ENCODE peak calls at places on chromosomes 5 and 9, in ten cellular contexts. B is A549, R is Peyer's patch, I is IMR-90, H is K562, O is gastrocnemius medialis, E is HCT116, N is erythroblast, M is breast epithelium, W is adrenal gland. L is an unnamed sample.

GRCh38 chr5:88680253-88681132 is 202.5 kb downstream of the MEF2C start:
- DNase-seq in E (peak), B (peak), H (peak), O (peak), I (peak), M (no peak), W (peak), R (peak), N (peak), L (peak)

GRCh38 chr9:80679920-80680319 is 1009.4 kb downstream of the TLE1 start:
- DNase-seq in O (no peak), W (no peak), H (no peak), M (no peak), I (no peak), R (no peak), B (no peak), N (no peak), E (no peak), L (no peak)

GRCh38 chr9:115675834-115676233 is 477.8 kb upstream of the PAPPA start:
- DNase-seq in I (no peak), M (no peak), E (no peak), B (no peak), W (no peak), R (no peak), N (no peak), O (no peak), H (no peak), L (no peak)

GRCh38 chr5:132510076-132510475 is 19.5 kb upstream of the IRF1 start:
- DNase-seq in N (no peak), I (peak), B (no peak), O (no peak), E (no peak), R (no peak), M (no peak), H (no peak), W (no peak), L (no peak)

GRCh38 chr5:135222771-135223170 is 176.3 kb downstream of the MACROH2A1 start:
- DNase-seq in O (no peak), R (peak), E (no peak), H (no peak), N (no peak), I (no peak), B (no peak), M (no peak), W (no peak), L (no peak)

GRCh38 chr9:137139468-137140150 is 655 bp downstream of the GRIN1 start:
- DNase-seq in M (no peak), B (no peak), E (no peak), R (no peak), H (no peak), N (no peak), O (no peak), W (no peak), I (no peak), L (peak)

GRCh38 chr9:21558627-21559401 is 76.7 kb upstream of the IFNE start:
- DNase-seq in R (no peak), N (no peak), O (no peak), M (no peak), E (no peak), I (peak), W (no peak), B (peak), H (no peak), L (peak)

GRCh38 chr9:79764377-79764776 is 192.6 kb downstream of the TLE4 start:
- DNase-seq in R (no peak), E (no peak), B (peak), H (no peak), N (no peak), O (peak), M (peak), W (peak), I (peak), L (no peak)

GRCh38 chr9:86637515-86637914 is 283.3 kb upstream of the TUT7 start:
- DNase-seq in B (peak), N (peak), H (peak), E (no peak), I (peak), M (no peak), W (peak), O (no peak), R (no peak), L (no peak)

GRCh38 chr9:101342595-101342994 is 42.2 kb downstream of the BAAT start:
- DNase-seq in B (peak), E (no peak), W (no peak), N (no peak), H (no peak), M (no peak), R (no peak), I (no peak), O (no peak), L (no peak)

GRCh38 chr9:125703662-125704061 is 3.3 kb downstream of the MAPKAP1 start:
- DNase-seq in W (no peak), I (no peak), B (no peak), E (no peak), H (no peak), R (no peak), N (no peak), O (no peak), M (no peak), L (no peak)

GRCh38 chr5:110377411-110378392 is 348.8 kb downstream of the TMEM232 start:
- DNase-seq in B (no peak), H (no peak), M (no peak), O (no peak), I (peak), R (no peak), N (no peak), E (no peak), W (no peak), L (no peak)

GRCh38 chr5:55226934-55227737 is at the start of gene MCIDAS:
- DNase-seq in O (no peak), W (peak), M (no peak), H (peak), R (peak), N (peak), E (peak), B (peak), I (peak), L (no peak)

GRCh38 chr9:631596-631995 is 209.9 kb upstream of the DMRT1 start:
- DNase-seq in O (no peak), I (peak), R (no peak), N (no peak), M (no peak), E (no peak), W (no peak), B (no peak), H (no peak), L (no peak)

GRCh38 chr5:116542619-116543018 is 32.0 kb downstream of the SEMA6A start:
- DNase-seq in E (no peak), M (no peak), W (no peak), H (no peak), N (no peak), R (no peak), I (no peak), B (no peak), O (no peak), L (no peak)

GRCh38 chr9:121782514-121783110 is 131.2 kb downstream of the DAB2IP start:
- DNase-seq in B (no peak), W (no peak), N (no peak), H (no peak), I (no peak), E (no peak), M (no peak), O (peak), R (peak), L (peak)

GRCh38 chr5:228886-229285 is 10.8 kb downstream of the SDHA start:
- DNase-seq in H (no peak), O (no peak), B (no peak), N (no peak), E (no peak), I (no peak), R (no peak), M (no peak), W (no peak), L (no peak)

GRCh38 chr9:74935008-74935407 is 17.7 kb downstream of the C9orf40 start:
- DNase-seq in B (no peak), N (no peak), R (no peak), O (no peak), M (no peak), I (peak), H (no peak), E (no peak), W (no peak), L (no peak)

GRCh38 chr9:68895741-68896478 is 118.0 kb downstream of the PRKACG start:
- DNase-seq in B (no peak), N (no peak), O (no peak), E (no peak), W (no peak), H (no peak), I (no peak), M (no peak), R (no peak), L (no peak)

GRCh38 chr5:178069909-178070308 is 43.4 kb upstream of the N4BP3 start:
- DNase-seq in I (peak), M (no peak), R (no peak), E (peak), H (peak), B (peak), O (no peak), N (peak), W (peak), L (no peak)

GRCh38 chr5:102893942-102894341 is 138.8 kb downstream of the PAM start:
- DNase-seq in H (no peak), M (no peak), I (no peak), W (no peak), N (no peak), E (no peak), B (no peak), R (no peak), O (no peak), L (no peak)

GRCh38 chr9:92948632-92949031 is 1.3 kb downstream of the FGD3 start:
- DNase-seq in I (no peak), B (no peak), W (no peak), R (no peak), M (no peak), O (no peak), N (no peak), H (no peak), E (no peak), L (no peak)

GRCh38 chr9:115944166-115944948 is 209.2 kb upstream of the PAPPA start:
- DNase-seq in N (peak), E (no peak), M (peak), H (no peak), O (peak), R (no peak), B (peak), I (peak), W (peak), L (no peak)

GRCh38 chr9:124010665-124011321 is 775 bp upstream of the LHX2 start:
- DNase-seq in R (no peak), I (no peak), W (no peak), M (no peak), B (peak), E (no peak), O (no peak), H (no peak), N (no peak), L (no peak)

GRCh38 chr5:172479034-172479783 is 24.9 kb upstream of the SH3PXD2B start:
- DNase-seq in W (peak), N (peak), R (peak), I (peak), B (peak), H (peak), E (peak), O (peak), M (peak), L (peak)

GRCh38 chr9:93122721-93123221 is 11.3 kb downstream of the NINJ1 start:
- DNase-seq in H (no peak), I (no peak), O (peak), B (no peak), E (no peak), R (peak), N (no peak), W (peak), M (no peak), L (no peak)

GRCh38 chr5:53537711-53538110 is 22.7 kb upstream of the NDUFS4 start:
- DNase-seq in R (no peak), O (no peak), N (no peak), H (no peak), E (no peak), I (no peak), W (peak), B (no peak), M (no peak), L (no peak)

GRCh38 chr9:123349691-123350480 is 6.1 kb upstream of the CRB2 start:
- DNase-seq in H (peak), R (no peak), B (peak), N (peak), W (peak), M (peak), I (peak), E (peak), O (peak), L (peak)

GRCh38 chr9:11933926-11934325 is 759.3 kb upstream of the TYRP1 start:
- DNase-seq in N (peak), I (peak), M (no peak), O (no peak), E (no peak), W (no peak), H (no peak), R (no peak), B (no peak), L (no peak)

GRCh38 chr5:35015063-35015462 is 32.7 kb downstream of the AGXT2 start:
- DNase-seq in N (no peak), R (no peak), E (no peak), H (no peak), M (no peak), W (no peak), B (no peak), I (no peak), O (no peak), L (no peak)

GRCh38 chr5:102891175-102891574 is 136.1 kb downstream of the PAM start:
- DNase-seq in I (no peak), M (no peak), O (no peak), N (no peak), R (no peak), B (no peak), E (no peak), W (no peak), H (no peak), L (no peak)

GRCh38 chr5:123088031-123088805 is 823 bp upstream of the PRDM6 start:
- DNase-seq in I (no peak), H (no peak), B (no peak), R (no peak), W (no peak), M (no peak), O (no peak), N (no peak), E (no peak), L (no peak)

GRCh38 chr9:93346240-93347112 is 105.0 kb upstream of the FAM120A start:
- DNase-seq in R (no peak), W (peak), N (no peak), E (no peak), I (no peak), H (no peak), O (no peak), B (no peak), M (no peak), L (no peak)

GRCh38 chr5:162593881-162594280 is 526.3 kb downstream of the GABRG2 start:
- DNase-seq in H (peak), W (no peak), I (no peak), E (no peak), R (no peak), B (peak), N (no peak), O (no peak), M (no peak), L (no peak)

DNA sequence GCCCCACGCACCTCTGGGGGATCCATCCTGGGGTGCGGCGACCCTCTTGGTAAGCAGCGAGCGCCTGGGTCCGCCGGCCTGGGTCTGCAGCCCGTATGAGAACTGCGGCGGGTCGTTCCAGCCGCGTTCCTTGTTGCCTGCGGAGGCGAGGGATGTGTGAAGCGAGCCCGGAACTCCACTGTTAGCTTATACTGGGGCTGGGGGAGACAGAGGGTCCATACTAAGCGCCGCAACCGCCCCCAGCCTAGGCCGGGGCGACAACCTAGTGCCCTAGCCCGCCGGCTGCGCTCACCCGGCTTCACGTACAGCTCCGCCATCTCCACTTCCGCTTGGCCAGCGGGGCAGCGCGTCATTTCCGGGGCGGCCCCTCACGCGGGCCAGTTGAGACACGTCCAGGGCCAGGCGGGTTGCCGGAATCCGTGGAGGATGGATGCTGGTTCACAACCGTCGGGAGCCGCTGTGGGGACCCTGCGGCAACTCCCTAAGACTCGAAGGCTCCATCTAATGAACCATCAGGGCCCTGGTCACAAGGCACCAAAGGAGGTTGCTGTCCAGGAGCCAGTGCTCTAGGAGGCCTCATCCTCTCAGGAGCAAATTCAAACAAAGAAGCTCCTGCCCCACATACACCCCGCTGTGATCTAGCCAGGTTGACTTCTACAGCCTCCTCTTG is at the start of gene SRA1:
- DNase-seq in B (peak), R (peak), E (peak), W (peak), M (peak), O (peak), N (peak), H (peak), I (peak), L (peak)
- TF ChIP-seq POLR2A in B (peak), R (peak), E (peak), W (peak), M (peak), O (peak), N (peak), H (peak), I (peak), L (peak)

GRCh38 chr9:104991144-104991953 is 63.4 kb upstream of the ABCA1 start:
- DNase-seq in I (peak), B (peak), M (peak), E (peak), W (peak), R (peak), H (peak), N (peak), O (peak), L (peak)
- TF ChIP-seq POLR2A in I (peak), B (peak), M (no peak), E (no peak), W (peak), R (peak), H (no peak), N (peak), O (peak), L (no peak)

GRCh38 chr5:151141535-151141934 is 16.0 kb downstream of the ANXA6 start:
- DNase-seq in M (peak), R (no peak), N (no peak), H (no peak), E (no peak), W (no peak), O (peak), B (no peak), I (peak), L (peak)
- TF ChIP-seq POLR2A in M (no peak), R (no peak), N (no peak), H (no peak), E (no peak), W (no peak), O (peak), B (no peak), I (no peak), L (peak)

GRCh38 chr5:139297439-139298133 is 4.0 kb downstream of the MATR3 start:
- DNase-seq in H (no peak), I (no peak), B (no peak), E (no peak), M (no peak), N (no peak), O (no peak), W (no peak), R (no peak), L (no peak)

GRCh38 chr5:139296862-139297326 is 3.4 kb downstream of the MATR3 start:
- DNase-seq in H (no peak), I (no peak), O (no peak), N (no peak), E (no peak), W (no peak), M (no peak), B (no peak), R (no peak), L (no peak)

GRCh38 chr5:139298242-139298641 is 4.7 kb downstream of the MATR3 start:
- DNase-seq in H (no peak), W (no peak), R (no peak), B (no peak), M (no peak), I (no peak), O (no peak), E (no peak), N (no peak), L (no peak)

GRCh38 chr5:139301766-139302499 is 8.4 kb downstream of the MATR3 start:
- DNase-seq in H (no peak), M (no peak), O (no peak), W (no peak), E (no peak), N (peak), R (no peak), B (no peak), I (no peak), L (no peak)

DNA sequence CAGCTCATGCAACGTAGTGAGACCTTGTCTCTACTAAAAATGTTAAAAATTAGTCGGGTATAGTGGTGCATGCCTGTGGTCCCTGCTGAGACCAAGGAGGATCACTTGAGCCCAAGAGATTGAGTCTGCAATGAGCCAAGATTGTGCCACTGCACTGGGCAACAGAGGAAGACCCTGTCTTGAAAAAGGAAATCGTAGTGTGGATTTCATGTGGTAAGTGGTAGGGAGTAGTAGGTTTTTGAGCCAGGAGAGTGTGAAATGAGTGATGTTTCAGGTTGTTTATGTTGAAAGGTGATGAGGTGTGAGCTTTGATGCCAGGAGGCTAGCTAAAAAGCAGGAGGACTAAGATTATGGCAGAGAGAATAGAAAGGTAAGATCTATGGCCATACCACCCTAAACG is 5.9 kb downstream of the MATR3 start:
- DNase-seq in W (no peak), H (no peak), E (no peak), I (no peak), N (no peak), O (no peak), M (no peak), R (no peak), B (no peak), L (no peak)
- TF ChIP-seq POLR2A in W (no peak), H (no peak), E (no peak), I (no peak), N (no peak), O (no peak), M (no peak), R (no peak), B (no peak), L (no peak)

GRCh38 chr9:95494416-95495371 is 22.1 kb downstream of the PTCH1 start:
- DNase-seq in E (no peak), R (peak), O (no peak), H (no peak), M (no peak), B (no peak), I (no peak), N (no peak), W (peak), L (peak)
- TF ChIP-seq POLR2A in E (no peak), R (no peak), O (no peak), H (no peak), M (no peak), B (no peak), I (no peak), N (no peak), W (no peak), L (no peak)

GRCh38 chr9:104927216-104927911 is 591 bp downstream of the ABCA1 start:
- DNase-seq in R (peak), H (no peak), O (peak), E (no peak), B (peak), N (peak), I (peak), W (peak), M (no peak), L (peak)
- TF ChIP-seq POLR2A in R (no peak), H (no peak), O (no peak), E (no peak), B (no peak), N (no peak), I (no peak), W (no peak), M (no peak), L (no peak)

GRCh38 chr9:136093995-136094881 is 851 bp downstream of the NACC2 start:
- DNase-seq in I (peak), B (peak), H (peak), E (peak), M (peak), O (peak), W (peak), R (peak), N (peak), L (no peak)
- TF ChIP-seq POLR2A in I (no peak), B (no peak), H (peak), E (no peak), M (no peak), O (peak), W (peak), R (no peak), N (no peak), L (no peak)

GRCh38 chr5:72556351-72557146 is 49.3 kb upstream of the ZNF366 start:
- DNase-seq in W (peak), B (peak), O (peak), M (no peak), N (peak), I (peak), R (peak), H (no peak), E (no peak), L (peak)
- TF ChIP-seq POLR2A in W (peak), B (peak), O (no peak), M (no peak), N (no peak), I (no peak), R (no peak), H (no peak), E (no peak), L (no peak)

GRCh38 chr9:127586537-127586936 is 25.5 kb upstream of the STXBP1 start:
- DNase-seq in I (peak), N (peak), R (peak), M (peak), H (peak), E (no peak), B (peak), W (peak), O (peak), L (peak)
- TF ChIP-seq POLR2A in I (no peak), N (no peak), R (no peak), M (no peak), H (no peak), E (no peak), B (no peak), W (no peak), O (no peak), L (no peak)